ENCODE peak calls at places on chromosomes 2 and 18, in seven cellular contexts. T, A, R, W, E, S and P are unnamed samples.

GRCh38 chr18:74310411-74310810 is 5.2 kb upstream of the C18orf63 start:
- DNase-seq in T (peak; percentile 7), A (peak; percentile 60), R (peak; percentile 43), W (peak; percentile 55), E (no peak), S (peak; percentile 29), P (no peak)

GRCh38 chr18:3688682-3689081 is 238.7 kb downstream of the TGIF1 start:
- DNase-seq in T (no peak), A (peak; percentile 99), R (peak; percentile 69), W (no peak), E (no peak), S (peak; percentile 98), P (peak; percentile 39)

GRCh38 chr2:238225911-238226697 is 13.7 kb downstream of the HES6 start:
- DNase-seq in T (no peak), A (peak; percentile 40), R (no peak), W (no peak), E (no peak), S (peak; percentile 57), P (no peak)

GRCh38 chr2:58709274-58709673 is 468.1 kb upstream of the FANCL start:
- DNase-seq in T (no peak), A (no peak), R (no peak), W (no peak), E (no peak), S (no peak), P (no peak)

GRCh38 chr2:240288087-240288521 is 147.4 kb upstream of the GPC1 start:
- DNase-seq in T (no peak), A (no peak), R (no peak), W (no peak), E (peak; percentile 0), S (no peak), P (no peak)

GRCh38 chr2:36670881-36671595 is 25.5 kb upstream of the VIT start:
- DNase-seq in T (no peak), A (peak; percentile 76), R (no peak), W (no peak), E (no peak), S (peak; percentile 81), P (no peak)

GRCh38 chr2:43007901-43008300 is 215.5 kb upstream of the HAAO start:
- DNase-seq in T (no peak), A (no peak), R (no peak), W (no peak), E (no peak), S (no peak), P (no peak)

GRCh38 chr2:222424729-222425671 is 657 bp downstream of the SGPP2 start:
- DNase-seq in T (no peak), A (no peak), R (peak; percentile 32), W (no peak), E (no peak), S (no peak), P (peak; percentile 44)

GRCh38 chr2:199261936-199262335 is 195.8 kb downstream of the SATB2 start:
- DNase-seq in T (no peak), A (no peak), R (no peak), W (no peak), E (no peak), S (no peak), P (peak; percentile 70)

GRCh38 chr2:162007447-162008040 is 66.5 kb downstream of the DPP4 start:
- DNase-seq in T (peak; percentile 11), A (peak; percentile 16), R (no peak), W (no peak), E (no peak), S (no peak), P (no peak)

GRCh38 chr18:23992119-23992940 is 22.2 kb upstream of the TTC39C start:
- DNase-seq in T (no peak), A (peak; percentile 38), R (no peak), W (no peak), E (no peak), S (peak; percentile 82), P (no peak)

GRCh38 chr2:68853035-68853434 is 18.2 kb downstream of the BMP10 start:
- DNase-seq in T (no peak), A (peak; percentile 87), R (no peak), W (no peak), E (no peak), S (peak; percentile 67), P (no peak)

GRCh38 chr2:36710858-36711520 is 14.5 kb downstream of the VIT start:
- DNase-seq in T (no peak), A (no peak), R (no peak), W (no peak), E (no peak), S (no peak), P (no peak)

DNA sequence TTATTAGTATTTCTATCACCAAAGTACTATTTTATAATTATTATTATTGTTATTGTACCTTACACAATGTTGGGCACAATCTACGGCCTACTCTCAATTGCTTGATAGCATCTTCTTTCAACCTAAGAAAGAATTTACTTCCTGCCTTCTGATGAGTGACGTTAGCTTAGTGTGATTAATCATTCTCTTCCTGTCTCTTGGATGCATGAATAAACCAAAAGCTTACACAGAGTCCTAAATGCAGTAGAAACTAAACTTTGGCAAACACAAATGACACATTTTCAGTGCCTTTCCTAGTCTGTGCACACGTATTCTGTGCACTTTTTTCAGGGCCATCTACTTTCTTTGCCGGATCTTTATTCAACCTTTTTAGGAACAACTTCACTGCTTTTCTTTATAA is 19.2 kb downstream of the TRAK2 start:
- DNase-seq in T (no peak), A (peak; percentile 64), R (no peak), W (peak; percentile 32), E (no peak), S (peak; percentile 81), P (no peak)
- H3K4me2 ChIP-seq in T (no peak overlapping the region), A (peak overlapping the region; percentile 55), R (no peak overlapping the region), W (no peak overlapping the region), E (no peak overlapping the region), S (peak overlapping the region; percentile 17), P (no peak overlapping the region)

GRCh38 chr2:44852594-44852993 is 88.9 kb upstream of the SIX3 start:
- DNase-seq in T (no peak), A (no peak), R (no peak), W (no peak), E (no peak), S (no peak), P (no peak)
- H3K4me2 ChIP-seq in T (no peak overlapping the region), A (no peak overlapping the region), R (no peak overlapping the region), W (no peak overlapping the region), E (no peak overlapping the region), S (no peak overlapping the region), P (no peak overlapping the region)

GRCh38 chr2:186130678-186131511 is 355.2 kb upstream of the ZC3H15 start:
- DNase-seq in T (no peak), A (no peak), R (no peak), W (no peak), E (no peak), S (peak; percentile 33), P (peak; percentile 78)
- H3K4me2 ChIP-seq in T (no peak overlapping the region), A (no peak overlapping the region), R (no peak overlapping the region), W (peak overlapping the region; percentile 48), E (no peak overlapping the region), S (no peak overlapping the region), P (peak overlapping the region; percentile 19)

GRCh38 chr2:10977636-10978035 is 65.9 kb downstream of the KCNF1 start:
- DNase-seq in T (no peak), A (no peak), R (no peak), W (no peak), E (no peak), S (peak; percentile 9), P (peak; percentile 42)

GRCh38 chr2:10980886-10981425 is 69.2 kb downstream of the KCNF1 start:
- DNase-seq in T (no peak), A (no peak), R (no peak), W (no peak), E (no peak), S (no peak), P (no peak)

GRCh38 chr2:10977003-10977402 is 65.3 kb downstream of the KCNF1 start:
- DNase-seq in T (no peak), A (peak; percentile 24), R (no peak), W (no peak), E (no peak), S (peak; percentile 20), P (no peak)

GRCh38 chr2:10980071-10980470 is 68.3 kb downstream of the KCNF1 start:
- DNase-seq in T (no peak), A (no peak), R (no peak), W (no peak), E (no peak), S (no peak), P (no peak)

DNA sequence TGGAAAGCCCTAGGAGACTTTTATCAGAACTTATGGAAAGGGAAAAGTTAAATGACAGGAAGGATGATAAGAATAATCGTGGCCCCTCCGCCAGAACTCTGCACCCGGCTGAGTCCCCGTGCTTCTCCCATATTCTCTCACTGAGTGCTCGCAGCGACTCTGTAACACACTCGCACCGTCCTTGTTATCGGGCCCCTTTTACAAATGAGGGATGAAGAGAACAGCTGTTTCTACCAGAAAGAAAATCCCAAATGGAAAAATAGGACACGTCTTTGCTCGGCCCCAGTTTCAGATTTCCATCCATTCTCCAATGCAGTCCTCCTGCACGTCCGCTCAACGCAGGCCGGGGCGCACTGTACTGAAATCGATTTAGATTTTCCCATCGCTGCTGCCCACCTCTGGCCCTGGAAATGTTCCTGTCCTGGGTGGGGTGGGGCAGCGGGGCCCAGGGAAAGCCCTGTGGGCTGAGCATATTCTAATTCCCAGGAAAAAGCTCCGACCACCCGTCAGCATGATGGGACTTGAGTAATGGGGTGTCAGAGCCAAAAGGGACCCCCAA is 66.5 kb downstream of the KCNF1 start:
- DNase-seq in T (no peak), A (no peak), R (no peak), W (no peak), E (no peak), S (no peak), P (no peak)
- H3K4me2 ChIP-seq in T (no peak overlapping the region), A (no peak overlapping the region), R (peak overlapping the region; percentile 63), W (no peak overlapping the region), E (no peak overlapping the region), S (no peak overlapping the region), P (peak overlapping the region; percentile 46)

GRCh38 chr2:113895301-113895700 is 5.4 kb downstream of the ACTR3 start:
- DNase-seq in T (no peak), A (no peak), R (no peak), W (no peak), E (no peak), S (peak; percentile 48), P (no peak)
- H3K4me2 ChIP-seq in T (peak overlapping the region; percentile 97), A (peak overlapping the region; percentile 36), R (peak overlapping the region; percentile 50), W (peak overlapping the region; percentile 60), E (peak overlapping the region; percentile 9), S (no peak overlapping the region), P (no peak overlapping the region)

GRCh38 chr2:70992945-70993688 is 1.6 kb downstream of the TEX261 start:
- DNase-seq in T (no peak), A (no peak), R (peak; percentile 1), W (no peak), E (peak; percentile 25), S (no peak), P (no peak)
- H3K4me2 ChIP-seq in T (peak overlapping the region; percentile 100), A (peak overlapping the region; percentile 100), R (peak overlapping the region; percentile 99), W (peak overlapping the region; percentile 97), E (peak overlapping the region; percentile 95), S (peak overlapping the region; percentile 94), P (peak overlapping the region; percentile 95)

GRCh38 chr2:231605607-231606091 is 13.0 kb downstream of the TEX44 start:
- DNase-seq in T (peak; percentile 32), A (no peak), R (no peak), W (no peak), E (no peak), S (no peak), P (no peak)
- H3K4me2 ChIP-seq in T (peak overlapping the region; percentile 97), A (no peak overlapping the region), R (peak overlapping the region; percentile 86), W (peak overlapping the region; percentile 96), E (no peak overlapping the region), S (no peak overlapping the region), P (peak overlapping the region; percentile 36)